ENCODE peak calls at places on chromosomes 1 and 21, in four cellular contexts. P is upper lobe of left lung, I is A549, F is ovary. K is an unnamed sample. For H3K9me3 and H3K4me1, the result is how much of the 10 kb centered on the place peaks cover.

GRCh38 chr1:182716740-182717720 is 32.6 kb upstream of the RGS8 start:
- DNase-seq in P (no peak), I (no peak), F (no peak), K (no peak)

GRCh38 chr1:93738926-93739325 is 57.3 kb upstream of the BCAR3 start:
- DNase-seq in P (no peak), I (no peak), F (no peak), K (no peak)

GRCh38 chr1:78113156-78113916 is 67.6 kb downstream of the GIPC2 start:
- DNase-seq in P (no peak), I (no peak), F (no peak), K (no peak)

GRCh38 chr1:6266641-6267040 is 5.7 kb upstream of the GPR153 start:
- DNase-seq in P (no peak), I (no peak), F (no peak), K (no peak)

GRCh38 chr1:84753516-84754375 is 63.5 kb upstream of the SSX2IP start:
- DNase-seq in P (peak), I (peak), F (peak), K (peak)

GRCh38 chr1:30679201-30679975 is 44.0 kb downstream of the MATN1 start:
- DNase-seq in P (no peak), I (no peak), F (no peak), K (no peak)

GRCh38 chr1:246092136-246092535 is 414.9 kb downstream of the SMYD3 start:
- DNase-seq in P (no peak), I (no peak), F (no peak), K (no peak)

GRCh38 chr1:198679535-198680173 is 40.8 kb downstream of the PTPRC start:
- DNase-seq in P (peak), I (no peak), F (no peak), K (no peak)

GRCh38 chr1:44619261-44619900 is 54.9 kb downstream of the TMEM53 start:
- DNase-seq in P (no peak), I (no peak), F (no peak), K (no peak)

GRCh38 chr1:54405894-54406293 is 300 bp downstream of the SSBP3 start:
- DNase-seq in P (no peak), I (no peak), F (no peak), K (no peak)

GRCh38 chr1:42740756-42741580 is 932 bp upstream of the CLDN19 start:
- DNase-seq in P (no peak), I (no peak), F (no peak), K (no peak)

GRCh38 chr1:190067592-190067991 is 410.1 kb downstream of the BRINP3 start:
- DNase-seq in P (no peak), I (no peak), F (no peak), K (no peak)

GRCh38 chr1:234531181-234532132 is 52.5 kb upstream of the TARBP1 start:
- DNase-seq in P (no peak), I (no peak), F (peak), K (peak)

GRCh38 chr21:45080639-45081414 is 6.4 kb downstream of the ADARB1 start:
- DNase-seq in P (no peak), I (no peak), F (no peak), K (no peak)

GRCh38 chr1:88089961-88090360 is 594.1 kb upstream of the PKN2 start:
- DNase-seq in P (no peak), I (no peak), F (no peak), K (no peak)

GRCh38 chr1:25799758-25800537 is at the start of gene SELENON:
- DNase-seq in P (peak), I (peak), F (peak), K (no peak)

GRCh38 chr1:168320805-168321577 is 40.3 kb downstream of the TBX19 start:
- DNase-seq in P (no peak), I (peak), F (peak), K (no peak)

GRCh38 chr1:97610748-97611147 is 310.1 kb downstream of the DPYD start:
- DNase-seq in P (no peak), I (no peak), F (no peak), K (no peak)

GRCh38 chr1:14852301-14852700 is 253.8 kb downstream of the KAZN start:
- DNase-seq in P (no peak), I (no peak), F (no peak), K (no peak)

GRCh38 chr1:119895102-119895501 is 1.2 kb downstream of the ADAM30 start:
- DNase-seq in P (no peak), I (no peak), F (no peak), K (no peak)

DNA sequence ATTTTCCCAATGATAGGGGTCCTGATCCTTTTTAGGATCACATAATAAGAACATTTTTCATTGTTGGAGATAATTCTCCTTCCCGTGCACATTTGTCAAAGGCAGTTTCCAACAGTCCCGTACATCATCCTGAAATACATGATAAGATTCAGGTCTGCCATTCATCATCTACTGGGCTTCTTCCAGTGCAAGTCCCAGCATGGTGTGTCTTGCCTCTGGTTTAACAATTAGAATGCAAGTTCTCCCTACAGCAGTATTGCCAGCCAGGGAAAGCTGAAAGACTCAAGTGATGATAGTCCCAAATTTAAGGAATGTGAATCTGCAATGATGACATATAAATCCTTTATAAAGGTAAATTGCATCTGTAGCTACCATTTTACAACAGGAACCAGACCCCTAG is 146.2 kb downstream of the DAB1 start:
- DNase-seq in P (no peak), I (no peak), F (no peak), K (no peak)
- TF ChIP-seq EP300 in P (no peak), I (no peak), F (no peak), K (no peak)

DNA sequence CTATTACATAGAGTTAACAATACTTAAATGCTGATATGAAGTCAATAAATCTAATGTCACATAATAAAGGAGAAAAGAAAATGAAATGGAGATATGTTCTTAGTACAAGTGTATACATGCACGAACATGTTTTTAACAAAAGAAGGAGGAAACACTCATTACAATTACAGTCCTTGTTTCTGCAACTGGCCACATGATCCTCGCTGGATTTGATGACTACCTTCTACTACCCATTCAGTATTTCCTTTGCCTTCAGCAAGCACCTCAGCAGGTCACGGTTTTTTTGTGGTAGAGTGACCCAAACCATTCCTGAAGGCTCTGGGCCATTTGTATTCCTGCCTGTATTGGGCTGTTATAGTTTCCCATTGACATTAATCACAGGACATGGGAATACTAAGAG is 172.8 kb upstream of the CXADR start:
- DNase-seq in P (no peak), I (no peak), F (no peak), K (no peak)
- H3K9me3 ChIP-seq in P (under half), I (under half), F (under half), K (under half)

DNA sequence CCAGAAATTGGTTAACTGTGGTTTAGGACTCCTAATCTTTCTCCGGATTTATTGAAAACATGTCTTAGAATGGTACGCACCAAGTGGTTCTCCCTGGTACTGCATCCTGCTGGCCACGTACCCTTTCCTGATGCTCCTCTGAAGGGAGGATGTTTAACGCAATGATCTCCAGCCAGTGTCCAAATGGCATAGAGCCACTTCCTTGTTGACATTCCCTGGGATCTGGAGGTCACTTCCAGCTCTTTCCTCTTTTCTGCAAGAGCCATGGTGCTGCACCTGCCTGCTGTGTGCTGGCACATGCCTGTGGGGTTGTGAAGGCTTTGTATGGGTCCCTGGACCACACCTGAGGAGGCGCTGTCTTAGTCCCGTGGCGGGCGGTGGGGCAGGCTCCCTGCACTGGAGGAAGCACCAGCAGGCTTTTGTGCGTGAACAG is 53.9 kb downstream of the GALNT2 start:
- DNase-seq in P (no peak), I (peak), F (no peak), K (peak)
- H3K4me1 ChIP-seq in P (under half), I (under half), F (under half), K (under half)

DNA sequence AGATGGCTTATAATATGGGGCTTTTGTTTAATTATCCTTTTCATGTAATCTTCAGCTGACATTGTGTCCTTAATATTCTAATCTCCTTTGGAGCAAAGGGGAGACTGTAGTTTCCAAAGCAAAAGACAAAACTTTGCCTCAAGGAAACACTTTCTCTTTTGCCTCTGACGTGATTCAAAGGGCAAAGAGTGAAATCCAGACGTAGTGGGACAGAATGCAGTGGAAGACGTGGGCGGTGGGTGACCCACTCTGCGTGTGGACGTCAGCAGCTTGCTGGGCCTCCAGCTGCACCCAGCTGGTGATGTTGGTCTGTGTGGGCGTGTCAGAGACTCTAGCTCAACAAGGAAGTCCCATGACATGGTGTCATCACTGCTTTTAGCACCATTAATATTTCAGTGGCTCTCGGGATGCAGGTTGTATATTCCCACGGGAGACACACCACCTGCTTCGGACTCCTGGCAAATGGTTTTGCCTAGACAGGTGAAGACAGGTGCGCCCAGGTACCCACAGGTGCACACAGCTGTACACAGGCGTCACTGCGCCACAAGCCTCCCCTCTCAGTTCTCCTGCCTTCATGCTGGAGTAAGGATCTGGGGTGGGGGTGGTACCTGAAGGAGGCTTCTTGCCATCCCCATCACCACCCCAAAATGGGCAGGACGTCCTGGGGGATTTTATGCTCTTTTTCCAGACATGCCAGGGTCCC is 292.1 kb upstream of the VAMP3 start:
- DNase-seq in P (peak), I (peak), F (peak), K (no peak)
- TF ChIP-seq EP300 in P (peak), I (no peak), F (peak), K (peak)

GRCh38 chr1:4110888-4111287 is 210.8 kb upstream of the C1orf174 start:
- DNase-seq in P (no peak), I (no peak), F (no peak), K (no peak)

GRCh38 chr1:4108741-4109625 is 208.9 kb upstream of the C1orf174 start:
- DNase-seq in P (no peak), I (no peak), F (no peak), K (no peak)

GRCh38 chr1:4107291-4107690 is 207.2 kb upstream of the C1orf174 start:
- DNase-seq in P (no peak), I (no peak), F (no peak), K (no peak)

GRCh38 chr1:4108341-4108740 is 208.3 kb upstream of the C1orf174 start:
- DNase-seq in P (no peak), I (no peak), F (no peak), K (no peak)

DNA sequence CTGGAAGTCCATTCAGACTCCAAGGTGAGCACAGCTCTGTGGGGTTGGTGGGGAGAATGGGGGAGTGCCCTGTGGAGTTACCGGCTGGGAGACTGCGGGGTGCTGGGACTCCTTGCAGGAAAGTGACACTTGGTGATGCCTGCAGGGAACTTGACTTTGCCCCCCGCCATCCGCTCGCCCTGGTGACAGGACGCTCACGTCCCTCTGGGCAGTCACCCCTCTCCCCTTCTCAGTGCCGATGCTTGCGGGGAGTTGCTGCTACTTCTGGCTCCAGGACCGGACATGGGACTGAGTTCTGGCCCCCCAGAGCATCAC is 209.5 kb upstream of the C1orf174 start:
- DNase-seq in P (no peak), I (no peak), F (no peak), K (no peak)
- H3K9me3 ChIP-seq in P (under half), I (under half), F (under half), K (under half)

GRCh38 chr21:34278451-34278850 is 85.4 kb upstream of the KCNE2 start:
- DNase-seq in P (no peak), I (no peak), F (no peak), K (no peak)
- H3K4me1 ChIP-seq in P (under half), I (under half), F (under half), K (under half)

DNA sequence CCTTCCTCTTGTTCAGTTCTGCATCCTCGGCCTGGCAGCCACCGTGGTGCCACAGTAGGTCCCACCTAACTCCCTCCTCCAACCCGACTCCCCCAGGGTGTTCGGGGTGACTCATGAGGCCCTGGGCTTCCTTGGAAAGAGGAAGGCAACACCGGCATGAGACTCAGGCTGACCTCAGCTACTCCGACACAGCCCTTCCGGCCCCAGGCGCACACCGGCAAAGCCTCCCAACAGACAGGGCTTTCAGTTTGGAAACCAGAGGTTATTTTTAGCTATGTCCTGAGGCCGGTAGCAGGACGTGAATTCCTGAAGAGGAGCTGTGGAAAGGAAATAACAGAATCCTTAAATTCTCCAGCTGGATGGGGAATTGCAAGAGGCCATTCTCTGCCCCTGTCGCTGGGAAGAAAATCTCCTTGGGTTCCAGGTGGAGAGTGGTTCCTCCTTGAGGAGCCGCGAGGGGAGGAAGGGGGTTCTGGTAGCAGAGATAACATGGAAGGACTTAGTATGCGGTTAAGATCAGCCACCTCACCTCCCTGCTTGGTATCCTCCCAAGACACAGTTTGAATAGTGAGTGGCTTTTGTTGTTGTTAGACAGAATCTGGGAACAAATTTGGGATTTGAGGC is 24.4 kb downstream of the PLXNA2 start:
- DNase-seq in P (peak), I (no peak), F (peak), K (no peak)
- TF ChIP-seq EP300 in P (no peak), I (no peak), F (no peak), K (peak)

DNA sequence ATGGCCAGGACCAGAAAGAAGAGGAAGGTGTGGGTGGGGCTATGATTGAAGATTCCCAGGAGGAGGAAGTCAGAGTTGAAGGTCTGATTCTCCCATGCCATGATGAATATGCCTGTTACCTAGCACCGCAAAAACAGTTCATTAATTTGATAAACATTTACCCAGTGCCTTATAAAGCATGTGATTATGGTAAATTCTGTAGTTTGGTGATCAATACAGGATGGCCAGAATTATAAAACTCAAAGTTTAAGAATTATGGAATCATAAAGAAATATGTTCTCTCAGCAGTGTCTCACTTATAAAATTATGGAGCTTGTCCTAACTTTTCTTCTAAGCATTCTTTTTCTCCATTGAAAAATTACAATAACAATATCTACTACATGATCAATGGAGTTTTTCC is at the start of gene OR2M7:
- DNase-seq in P (no peak), I (no peak), F (no peak), K (no peak)
- H3K9me3 ChIP-seq in P (under half), I (under half), F (under half), K (under half)

GRCh38 chr1:151833172-151833571 is 1.6 kb upstream of the RORC start:
- DNase-seq in P (no peak), I (no peak), F (no peak), K (no peak)

GRCh38 chr1:151830055-151830454 is 1.5 kb downstream of the RORC start:
- DNase-seq in P (no peak), I (no peak), F (no peak), K (no peak)

GRCh38 chr1:151831256-151831591 is 378 bp downstream of the RORC start:
- DNase-seq in P (no peak), I (no peak), F (no peak), K (no peak)

GRCh38 chr1:151832318-151832984 is 849 bp upstream of the RORC start:
- DNase-seq in P (peak), I (no peak), F (peak), K (no peak)

GRCh38 chr1:151831605-151832004 is at the start of gene RORC:
- DNase-seq in P (peak), I (no peak), F (no peak), K (no peak)
- H3K4me1 ChIP-seq in P (under half), I (under half), F (under half), K (under half)

GRCh38 chr1:183912265-183912886 is 107.5 kb downstream of the RGL1 start:
- DNase-seq in P (no peak), I (no peak), F (no peak), K (no peak)
- TF ChIP-seq EP300 in P (no peak), I (no peak), F (no peak), K (no peak)

K was measured in tibial nerve.